ENCODE peak calls at places on chromosomes 11 and 22, in four cellular contexts. K, S, F and A are unnamed samples.

GRCh38 chr11:86119062-86119461 is 50.2 kb upstream of the PICALM start:
- DNase-seq in F (no peak), K (no peak), S (no peak), A (no peak)

GRCh38 chr22:31144223-31144622 is 3.9 kb upstream of the PLA2G3 start:
- DNase-seq in F (no peak), S (no peak), K (no peak), A (no peak)

GRCh38 chr22:45335021-45335818 is 25.5 kb downstream of the FAM118A start:
- DNase-seq in F (no peak), K (no peak), S (no peak), A (no peak)

GRCh38 chr22:37933711-37934376 is 19.6 kb downstream of the C22orf23 start:
- DNase-seq in F (peak), K (peak), S (peak), A (peak)

GRCh38 chr11:114172871-114173444 is 113.4 kb downstream of the ZBTB16 start:
- DNase-seq in S (no peak), F (no peak), K (no peak), A (no peak)

GRCh38 chr11:93500759-93501158 is 42.4 kb downstream of the SMCO4 start:
- DNase-seq in F (no peak), K (no peak), S (no peak), A (no peak)

GRCh38 chr22:41919357-41920224 is 4.7 kb upstream of the SHISA8 start:
- DNase-seq in K (no peak), F (no peak), S (no peak), A (peak)

GRCh38 chr22:43216738-43217137 is 29.8 kb upstream of the TTLL12 start:
- DNase-seq in K (no peak), S (no peak), F (no peak), A (no peak)

GRCh38 chr11:36376888-36377758 is 81.0 kb downstream of the PRR5L start:
- DNase-seq in S (peak), F (peak), K (peak), A (peak)

GRCh38 chr22:29519996-29520395 is 33.6 kb downstream of the THOC5 start:
- DNase-seq in F (no peak), K (no peak), S (no peak), A (no peak)

GRCh38 chr22:44828193-44828592 is 75.8 kb downstream of the ARHGAP8 start:
- DNase-seq in S (no peak), F (no peak), K (no peak), A (no peak)

GRCh38 chr11:1077033-1077416 is 2.4 kb downstream of the MUC2 start:
- DNase-seq in S (no peak), K (no peak), F (no peak), A (no peak)

GRCh38 chr11:67732045-67732787 is 57.8 kb upstream of the ALDH3B2 start:
- DNase-seq in K (no peak), F (no peak), S (peak), A (no peak)

GRCh38 chr11:85823816-85824215 is 12.9 kb upstream of the SYTL2 start:
- DNase-seq in F (no peak), S (peak), K (no peak), A (no peak)

GRCh38 chr11:32297629-32298028 is 137.7 kb downstream of the WT1 start:
- DNase-seq in S (no peak), K (no peak), F (no peak), A (peak)

GRCh38 chr22:19478466-19479357 is at the start of gene UFD1:
- DNase-seq in F (peak), S (peak), K (peak), A (peak)

GRCh38 chr22:24894998-24895397 is 51.5 kb downstream of the LHFPL7 start:
- DNase-seq in K (no peak), F (no peak), S (no peak), A (no peak)

GRCh38 chr22:21762712-21763581 is 27.4 kb upstream of the YPEL1 start:
- DNase-seq in S (peak), F (no peak), K (no peak), A (no peak)

GRCh38 chr11:74492084-74492483 is 1.4 kb downstream of the LIPT2 start:
- DNase-seq in F (no peak), S (no peak), K (no peak), A (no peak)

GRCh38 chr22:50526849-50527801 is 1.7 kb upstream of the SCO2 start:
- DNase-seq in K (no peak), F (no peak), S (no peak), A (no peak)

GRCh38 chr11:12126352-12127019 is 16.1 kb downstream of the MICAL2 start:
- DNase-seq in K (no peak), F (no peak), S (no peak), A (no peak)

GRCh38 chr22:21708960-21709359 is 26.6 kb downstream of the YPEL1 start:
- DNase-seq in K (no peak), F (no peak), S (no peak), A (no peak)

GRCh38 chr22:45997077-45997774 is 20.3 kb upstream of the WNT7B start:
- DNase-seq in S (no peak), F (peak), K (no peak), A (peak)

GRCh38 chr22:25627271-25627848 is 62.9 kb downstream of the GRK3 start:
- DNase-seq in K (no peak), S (no peak), F (no peak), A (no peak)

GRCh38 chr11:130897262-130898182 is 18.8 kb downstream of the SNX19 start:
- DNase-seq in K (no peak), S (no peak), F (no peak), A (no peak)

GRCh38 chr11:66860449-66860831 is 3.6 kb downstream of the LRFN4 start:
- DNase-seq in F (no peak), K (no peak), S (no peak), A (no peak)

GRCh38 chr11:132452616-132453015 is 1079.7 kb downstream of the OPCML start:
- DNase-seq in F (no peak), S (no peak), K (no peak), A (no peak)

GRCh38 chr22:44063462-44064371 is 39.6 kb downstream of the PARVB start:
- DNase-seq in F (no peak), K (no peak), S (no peak), A (no peak)

GRCh38 chr11:117815262-117815803 is 9.2 kb downstream of the FXYD2 start:
- DNase-seq in F (no peak), K (peak), S (peak), A (no peak)

GRCh38 chr11:64086263-64086938 is 50.7 kb downstream of the FLRT1 start:
- DNase-seq in F (peak), S (no peak), K (no peak), A (peak)

GRCh38 chr11:33444835-33445594 is 187.8 kb downstream of the HIPK3 start:
- DNase-seq in F (no peak), S (no peak), K (no peak), A (no peak)

GRCh38 chr22:44884968-44885805 is 124.6 kb downstream of the PHF21B start:
- DNase-seq in S (no peak), K (no peak), F (no peak), A (no peak)

GRCh38 chr22:20509344-20510047 is 2.1 kb downstream of the MED15 start:
- DNase-seq in K (peak), F (peak), S (no peak), A (peak)

GRCh38 chr11:18581825-18582224 is 6.7 kb downstream of the UEVLD start:
- DNase-seq in K (no peak), F (no peak), S (no peak), A (no peak)

GRCh38 chr11:8390851-8391612 is 127.4 kb upstream of the LMO1 start:
- DNase-seq in K (no peak), F (no peak), S (no peak), A (no peak)

GRCh38 chr11:27357250-27357649 is 5.8 kb downstream of the CCDC34 start:
- DNase-seq in S (no peak), K (no peak), F (no peak), A (no peak)

GRCh38 chr11:33946930-33947329 is 55.1 kb upstream of the LMO2 start:
- DNase-seq in S (no peak), K (no peak), F (no peak), A (no peak)